ENCODE peak calls at places on chromosomes 13 and 19, in seven cellular contexts. H, Q, P, U, V, C and D are unnamed samples.

GRCh38 chr13:36891752-36892151 is 28.3 kb downstream of the SMAD9 start:
- DNase-seq in H (no peak), Q (no peak), P (no peak), U (no peak), V (no peak), C (no peak), D (no peak)

GRCh38 chr13:110017379-110017778 is 231.0 kb upstream of the IRS2 start:
- DNase-seq in H (no peak), Q (no peak), P (no peak), U (no peak), V (no peak), C (no peak), D (no peak)

GRCh38 chr13:108435393-108436149 is 166.1 kb downstream of the TNFSF13B start:
- DNase-seq in H (no peak), Q (no peak), P (no peak), U (no peak), V (no peak), C (no peak), D (no peak)

GRCh38 chr19:51681286-51681956 is 11.7 kb upstream of the SPACA6 start:
- DNase-seq in H (no peak), Q (no peak), P (no peak), U (no peak), V (no peak), C (no peak), D (no peak)

GRCh38 chr13:52695856-52696255 is 43.2 kb downstream of the SUGT1 start:
- DNase-seq in H (no peak), Q (no peak), P (peak), U (no peak), V (no peak), C (no peak), D (no peak)

GRCh38 chr13:32624441-32624840 is 38.2 kb downstream of the PDS5B start:
- DNase-seq in H (no peak), Q (no peak), P (no peak), U (no peak), V (no peak), C (no peak), D (no peak)

GRCh38 chr13:102136735-102137296 is 265.0 kb downstream of the FGF14 start:
- DNase-seq in H (no peak), Q (no peak), P (no peak), U (no peak), V (no peak), C (no peak), D (no peak)

GRCh38 chr19:10651821-10652220 is 2.3 kb upstream of the ILF3 start:
- DNase-seq in H (no peak), Q (no peak), P (no peak), U (no peak), V (no peak), C (no peak), D (no peak)

GRCh38 chr19:5624154-5624663 is 1.3 kb downstream of the SAFB start:
- DNase-seq in H (peak), Q (peak), P (no peak), U (no peak), V (peak), C (peak), D (peak)

GRCh38 chr19:33410915-33411401 is 37.4 kb downstream of the CEBPG start:
- DNase-seq in H (no peak), Q (no peak), P (no peak), U (no peak), V (no peak), C (no peak), D (peak)

GRCh38 chr13:76975863-76976262 is 16.0 kb upstream of the CLN5 start:
- DNase-seq in H (no peak), Q (no peak), P (no peak), U (no peak), V (no peak), C (no peak), D (no peak)

GRCh38 chr13:25217023-25217909 is 45.2 kb upstream of the AMER2 start:
- DNase-seq in H (no peak), Q (no peak), P (no peak), U (no peak), V (no peak), C (no peak), D (no peak)

GRCh38 chr13:64928704-64929499 is 2301.2 kb downstream of the PCDH9 start:
- DNase-seq in H (no peak), Q (peak), P (no peak), U (no peak), V (no peak), C (no peak), D (no peak)

GRCh38 chr13:28451482-28452217 is 43.3 kb downstream of the FLT1 start:
- DNase-seq in H (no peak), Q (peak), P (no peak), U (no peak), V (no peak), C (no peak), D (no peak)

GRCh38 chr19:47239610-47240296 is 8.8 kb upstream of the BBC3 start:
- DNase-seq in H (no peak), Q (peak), P (no peak), U (peak), V (no peak), C (peak), D (no peak)

GRCh38 chr19:28633223-28634030 is 579.5 kb downstream of the UQCRFS1 start:
- DNase-seq in H (no peak), Q (no peak), P (peak), U (peak), V (no peak), C (no peak), D (peak)

GRCh38 chr19:579111-579841 is 6.9 kb downstream of the BSG start:
- DNase-seq in H (no peak), Q (no peak), P (no peak), U (no peak), V (no peak), C (no peak), D (peak)

GRCh38 chr13:83819611-83820010 is 62.7 kb downstream of the SLITRK1 start:
- DNase-seq in H (no peak), Q (no peak), P (no peak), U (no peak), V (no peak), C (no peak), D (no peak)

GRCh38 chr13:99273128-99273527 is 14.9 kb upstream of the GPR18 start:
- DNase-seq in H (no peak), Q (no peak), P (no peak), U (no peak), V (no peak), C (no peak), D (no peak)

GRCh38 chr19:49447485-49448431 is 3.9 kb downstream of the PIH1D1 start:
- DNase-seq in H (no peak), Q (peak), P (no peak), U (no peak), V (no peak), C (peak), D (no peak)

GRCh38 chr19:3982701-3983541 is 2.3 kb downstream of the EEF2 start:
- DNase-seq in H (no peak), Q (peak), P (peak), U (no peak), V (no peak), C (peak), D (no peak)
- H3K27ac ChIP-seq in H (no peak), Q (no peak), P (peak), U (peak), V (peak), C (no peak), D (no peak)

GRCh38 chr13:94327318-94327717 is 152.2 kb downstream of the DCT start:
- DNase-seq in H (no peak), Q (peak), P (no peak), U (no peak), V (no peak), C (no peak), D (no peak)
- H3K27ac ChIP-seq in H (no peak), Q (no peak), P (no peak), U (no peak), V (no peak), C (no peak), D (no peak)

DNA sequence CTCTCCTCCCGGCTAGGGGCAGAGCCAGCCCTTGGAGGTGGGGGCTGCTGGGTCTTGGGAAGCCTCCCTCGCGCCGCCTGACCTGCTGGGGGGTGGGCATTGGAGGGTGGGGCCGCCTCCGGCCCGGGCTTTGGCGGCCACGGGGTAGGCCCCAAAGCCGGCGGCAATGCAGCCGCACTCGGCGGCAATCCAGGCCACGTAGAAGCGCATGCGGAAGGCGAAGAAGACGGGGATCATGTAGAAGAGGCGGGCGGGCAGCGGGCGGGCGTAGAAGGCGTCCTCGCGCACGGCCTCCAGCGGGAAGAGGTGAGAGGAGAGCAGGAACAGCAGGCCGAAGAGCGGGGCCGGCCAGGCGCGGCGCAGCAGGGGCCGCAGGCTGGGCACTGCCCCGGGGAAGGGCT is 7.7 kb upstream of the TMC4 start:
- DNase-seq in H (no peak), Q (no peak), P (no peak), U (no peak), V (no peak), C (no peak), D (peak)
- H3K27ac ChIP-seq in H (no peak), Q (no peak), P (peak), U (no peak), V (no peak), C (no peak), D (no peak)

DNA sequence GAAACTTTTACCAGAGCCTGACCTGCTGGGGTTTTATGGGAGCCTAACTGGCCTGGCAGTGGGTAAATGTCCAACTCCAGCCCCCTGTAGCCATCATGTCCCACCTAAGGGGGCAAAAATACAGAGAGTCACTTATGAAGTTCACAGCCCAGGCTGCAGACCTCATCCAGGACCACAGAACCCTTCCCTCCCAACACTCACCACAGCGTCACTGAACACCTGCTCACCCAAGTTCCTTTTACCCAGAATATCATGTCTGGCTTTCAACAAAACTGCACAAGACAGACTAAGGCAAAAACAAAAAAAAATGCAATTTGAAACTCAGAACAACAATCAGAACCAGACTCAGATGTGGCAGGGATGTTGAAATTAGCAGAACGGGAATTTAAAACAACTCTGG is 6.4 kb downstream of the CEACAM3 start:
- DNase-seq in H (no peak), Q (no peak), P (no peak), U (no peak), V (no peak), C (no peak), D (no peak)
- H3K27ac ChIP-seq in H (no peak), Q (no peak), P (peak), U (no peak), V (no peak), C (no peak), D (no peak)

DNA sequence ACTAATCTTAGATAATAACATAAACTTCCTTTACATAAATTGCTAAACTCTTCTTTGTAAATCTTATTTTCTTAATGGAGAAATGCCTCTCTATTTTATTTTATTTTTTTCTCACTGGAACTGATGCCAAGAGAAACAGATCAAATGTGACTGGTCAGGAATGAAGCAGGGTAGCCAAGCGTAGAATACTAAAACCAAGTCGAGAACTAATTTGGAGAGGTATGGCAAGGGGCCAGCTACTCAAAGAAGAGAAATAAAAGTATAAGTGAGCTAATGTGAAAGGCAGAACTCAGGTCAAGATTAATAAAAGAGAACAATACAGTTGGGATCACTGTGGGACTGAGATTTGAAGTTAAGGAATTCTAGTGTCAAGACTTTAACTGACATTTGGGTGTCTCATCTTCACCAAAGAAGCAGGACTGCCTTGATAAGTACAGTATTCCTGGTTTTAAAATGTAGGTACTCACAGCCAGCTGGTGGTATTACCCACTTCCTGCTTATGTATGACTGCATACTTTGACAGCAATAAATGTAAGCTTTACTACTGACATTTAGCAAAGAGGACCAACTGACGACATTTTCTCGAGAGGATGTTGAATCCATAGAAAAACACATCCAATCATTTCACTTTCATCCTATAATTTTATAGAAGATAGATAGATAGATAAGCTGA is 1192.2 kb downstream of the EFNB2 start:
- DNase-seq in H (no peak), Q (peak), P (no peak), U (no peak), V (no peak), C (no peak), D (no peak)
- H3K27ac ChIP-seq in H (no peak), Q (no peak), P (no peak), U (no peak), V (no peak), C (no peak), D (no peak)

GRCh38 chr19:7161292-7161691 is 91.8 kb downstream of the ZNF557 start:
- DNase-seq in H (no peak), Q (no peak), P (no peak), U (no peak), V (no peak), C (no peak), D (no peak)
- H3K27ac ChIP-seq in H (no peak), Q (no peak), P (no peak), U (no peak), V (no peak), C (no peak), D (no peak)

GRCh38 chr13:111418101-111418500 is 97.7 kb downstream of the TEX29 start:
- DNase-seq in H (no peak), Q (no peak), P (no peak), U (no peak), V (no peak), C (no peak), D (peak)
- H3K27ac ChIP-seq in H (no peak), Q (no peak), P (no peak), U (no peak), V (no peak), C (no peak), D (no peak)

GRCh38 chr19:16892868-16893685 is 4.3 kb downstream of the F2RL3 start:
- DNase-seq in H (no peak), Q (no peak), P (no peak), U (no peak), V (no peak), C (no peak), D (no peak)
- H3K27ac ChIP-seq in H (no peak), Q (no peak), P (no peak), U (no peak), V (no peak), C (no peak), D (peak)

GRCh38 chr19:40417714-40417996 is 4.5 kb upstream of the PRX start:
- DNase-seq in H (no peak), Q (no peak), P (no peak), U (no peak), V (no peak), C (no peak), D (no peak)
- H3K27ac ChIP-seq in H (peak), Q (peak), P (no peak), U (peak), V (peak), C (no peak), D (peak)